ENCODE peak calls at places on chromosomes 5 and 9, in nine cellular contexts. Z is heart left ventricle, B is astrocyte of the spinal cord, I is H54, K is SHP77, Y is uterus, P is dorsolateral prefrontal cortex, G is fibroblast of mammary gland, H is GM12865. C is an unnamed sample.
A peak's percentile ranks its signal among the peaks of the same experiment; 100 is the strongest.

GRCh38 chr5:111535879-111536549 is 23.7 kb upstream of the STARD4 start:
- DNase-seq in K (no peak), Z (no peak), G (no peak), I (no peak), P (no peak), B (no peak), H (no peak), Y (no peak), C (no peak)

GRCh38 chr5:7388553-7388952 is 7.4 kb upstream of the ADCY2 start:
- DNase-seq in P (no peak), B (no peak), K (no peak), Z (no peak), G (no peak), H (no peak), Y (no peak), I (no peak), C (no peak)

GRCh38 chr5:62333250-62333800 is 27.3 kb downstream of the KIF2A start:
- DNase-seq in Y (no peak), B (no peak), H (no peak), Z (no peak), I (no peak), K (no peak), P (no peak), G (no peak), C (no peak)

GRCh38 chr9:121122450-121123032 is 47.8 kb downstream of the CNTRL start:
- DNase-seq in B (peak; percentile 24), H (peak; percentile 36), I (no peak), K (no peak), G (peak; percentile 34), P (no peak), Z (no peak), Y (no peak), C (no peak)

GRCh38 chr5:108433600-108433999 is 51.7 kb upstream of the FBXL17 start:
- DNase-seq in P (no peak), I (no peak), G (no peak), Y (no peak), Z (no peak), K (no peak), B (no peak), H (no peak), C (no peak)

GRCh38 chr9:96383165-96383939 is at the start of gene SLC35D2:
- DNase-seq in G (peak; percentile 43), B (peak; percentile 51), P (peak; percentile 41), H (peak; percentile 35), Z (peak; percentile 76), K (peak; percentile 44), Y (peak; percentile 63), I (peak; percentile 93), C (peak; percentile 73)

GRCh38 chr9:121372563-121373400 is 2.7 kb upstream of the STOM start:
- DNase-seq in I (no peak), Y (peak; percentile 33), B (peak; percentile 43), G (peak; percentile 80), K (no peak), P (no peak), H (no peak), Z (peak; percentile 39), C (no peak)

GRCh38 chr9:123643518-123643917 is 286.4 kb downstream of the DENND1A start:
- DNase-seq in I (no peak), B (no peak), Z (no peak), P (no peak), G (no peak), Y (no peak), K (peak; percentile 45), H (no peak), C (no peak)

GRCh38 chr5:78679905-78680304 is 31.3 kb upstream of the LHFPL2 start:
- DNase-seq in B (no peak), K (no peak), G (no peak), I (no peak), Y (no peak), P (no peak), H (no peak), Z (no peak), C (no peak)

GRCh38 chr9:113570749-113571711 is 107.5 kb downstream of the RGS3 start:
- DNase-seq in H (no peak), Z (no peak), I (no peak), B (no peak), P (no peak), G (no peak), K (no peak), Y (no peak), C (no peak)

GRCh38 chr5:109191153-109191558 is 218.6 kb downstream of the PJA2 start:
- DNase-seq in Z (no peak), K (peak; percentile 1), I (no peak), P (no peak), Y (no peak), G (peak; percentile 75), B (peak; percentile 58), H (peak; percentile 63), C (no peak)

GRCh38 chr9:133732351-133733073 is 5.6 kb downstream of the SARDH start:
- DNase-seq in H (no peak), Y (no peak), G (no peak), Z (no peak), B (no peak), P (peak; percentile 24), K (no peak), I (no peak), C (no peak)

GRCh38 chr9:74960548-74960947 is 7.8 kb upstream of the C9orf40 start:
- DNase-seq in P (no peak), G (peak; percentile 92), B (peak; percentile 42), I (peak; percentile 19), Y (no peak), H (no peak), K (no peak), Z (no peak), C (no peak)

GRCh38 chr5:73118331-73119011 is 1.9 kb upstream of the TMEM171 start:
- DNase-seq in H (no peak), P (peak; percentile 43), Z (no peak), Y (no peak), B (no peak), K (peak; percentile 93), I (no peak), G (no peak), C (no peak)

GRCh38 chr9:34546834-34547827 is 24.3 kb upstream of the ENHO start:
- DNase-seq in B (peak; percentile 67), K (peak; percentile 47), H (peak; percentile 75), Z (peak; percentile 61), G (peak; percentile 79), P (peak; percentile 80), I (peak; percentile 57), Y (peak; percentile 52), C (peak; percentile 56)

GRCh38 chr5:172187118-172188032 is 649 bp downstream of the STK10 start:
- DNase-seq in Y (peak; percentile 45), B (peak; percentile 73), K (peak; percentile 31), I (peak; percentile 77), H (peak; percentile 80), Z (peak; percentile 80), G (peak; percentile 83), P (no peak), C (peak; percentile 74)

GRCh38 chr9:35311891-35312639 is 150.3 kb downstream of the UNC13B start:
- DNase-seq in H (no peak), K (no peak), I (no peak), B (no peak), Y (no peak), P (no peak), G (peak; percentile 64), Z (peak; percentile 39), C (no peak)

GRCh38 chr9:95124582-95125359 is 192.7 kb downstream of the FANCC start:
- DNase-seq in Y (no peak), I (no peak), P (no peak), G (no peak), B (no peak), H (no peak), K (no peak), Z (no peak), C (no peak)

GRCh38 chr5:36657563-36657995 is 51.2 kb downstream of the SLC1A3 start:
- DNase-seq in P (no peak), G (peak; percentile 100), I (peak; percentile 28), Y (peak; percentile 34), H (no peak), B (peak; percentile 99), Z (peak; percentile 66), K (no peak), C (peak; percentile 48)

GRCh38 chr5:50963647-50964584 is 297.5 kb downstream of the PARP8 start:
- DNase-seq in B (no peak), Y (no peak), K (no peak), Z (no peak), H (no peak), P (no peak), G (no peak), I (no peak), C (no peak)

GRCh38 chr9:129656795-129657390 is 8.6 kb upstream of the PRRX2 start:
- DNase-seq in Z (no peak), G (peak; percentile 85), P (no peak), H (no peak), K (no peak), B (peak; percentile 50), I (peak; percentile 55), Y (no peak), C (peak; percentile 44)

GRCh38 chr5:9898319-9898718 is 268.2 kb upstream of the TAS2R1 start:
- DNase-seq in H (peak; percentile 46), P (no peak), I (no peak), B (peak; percentile 36), K (peak; percentile 15), G (peak; percentile 11), Z (no peak), Y (no peak), C (peak; percentile 43)

GRCh38 chr5:40958811-40959210 is 49.5 kb downstream of the C7 start:
- DNase-seq in I (no peak), G (no peak), K (no peak), Z (no peak), Y (no peak), P (no peak), H (no peak), B (peak; percentile 36), C (no peak)

GRCh38 chr9:105257767-105258166 is 13.3 kb downstream of the SLC44A1 start:
- DNase-seq in Z (no peak), H (no peak), G (no peak), P (no peak), Y (no peak), B (no peak), I (no peak), K (no peak), C (no peak)

GRCh38 chr5:67015577-67016290 is 180.9 kb downstream of the CD180 start:
- DNase-seq in P (no peak), I (no peak), Z (no peak), B (peak; percentile 57), H (no peak), Y (peak; percentile 32), G (peak; percentile 80), K (peak; percentile 35), C (peak; percentile 37)

GRCh38 chr5:179599566-179599965 is 23.9 kb downstream of the HNRNPH1 start:
- DNase-seq in G (no peak), Y (no peak), P (no peak), B (no peak), Z (no peak), I (no peak), K (no peak), H (no peak), C (no peak)

GRCh38 chr9:36997414-36997813 is 36.7 kb downstream of the PAX5 start:
- DNase-seq in H (no peak), I (no peak), B (no peak), G (no peak), K (no peak), Y (no peak), Z (no peak), P (no peak), C (peak; percentile 14)

GRCh38 chr9:126860757-126861466 is 473 bp downstream of the ZBTB34 start:
- DNase-seq in P (no peak), H (peak; percentile 32), Y (no peak), Z (no peak), B (no peak), G (no peak), K (peak; percentile 29), I (peak; percentile 65), C (peak; percentile 20)

GRCh38 chr5:151040211-151040747 is 19.9 kb downstream of the GPX3 start:
- DNase-seq in K (no peak), G (peak; percentile 49), H (no peak), I (peak; percentile 72), Z (no peak), Y (no peak), P (no peak), B (no peak), C (no peak)

GRCh38 chr5:97544279-97545077 is 361.4 kb upstream of the RIOK2 start:
- DNase-seq in Y (no peak), K (no peak), I (no peak), Z (no peak), G (peak; percentile 59), B (no peak), P (no peak), H (no peak), C (no peak)

GRCh38 chr5:168086104-168086610 is 205.3 kb upstream of the WWC1 start:
- DNase-seq in I (peak; percentile 52), P (no peak), G (no peak), K (no peak), Y (peak; percentile 34), Z (no peak), H (no peak), B (no peak), C (peak; percentile 74)

C was measured in ACHN.